ENCODE peak calls at places on chromosomes 4 and X, in eight cellular contexts. K is NCI-H1092; Q is T-helper 17 cell; U is HTR-8/SVneo; W is stimulated activated CD4-positive, alpha-beta T cell treated with anti-CD3 and anti-CD28 coated beads, Interleukin-4, amount 100 ng/mL, for 1 hour; P is left kidney; T is left colon; X is Calu3. L is an unnamed sample.
A peak's percentile ranks its signal among the peaks of the same experiment; 100 is the strongest.

GRCh38 chrX:108811891-108812290 is 75.5 kb upstream of the IRS4 start:
- DNase-seq in K (no peak), Q (no peak), U (no peak), W (no peak), P (no peak), T (no peak), X (no peak), L (no peak)

GRCh38 chr4:133146574-133147198 is 2.4 kb upstream of the PCDH10 start:
- DNase-seq in K (no peak), Q (no peak), U (peak; percentile 36), W (no peak), P (peak; percentile 84), T (no peak), X (peak; percentile 16), L (peak; percentile 91)

GRCh38 chr4:128341634-128342033 is 54.0 kb upstream of the PGRMC2 start:
- DNase-seq in K (no peak), Q (no peak), U (no peak), W (no peak), P (no peak), T (no peak), X (no peak), L (no peak)

GRCh38 chrX:4225086-4225485 is 511.6 kb upstream of the PRKX start:
- DNase-seq in K (no peak), Q (no peak), U (peak; percentile 1), W (no peak), P (peak; percentile 18), T (no peak), X (no peak), L (no peak)

GRCh38 chr4:53130896-53131561 is 234.8 kb downstream of the SCFD2 start:
- DNase-seq in K (no peak), Q (no peak), U (no peak), W (no peak), P (no peak), T (no peak), X (no peak), L (no peak)

GRCh38 chrX:131477498-131477897 is 66.4 kb upstream of the OR13H1 start:
- DNase-seq in K (no peak), Q (no peak), U (no peak), W (no peak), P (no peak), T (no peak), X (no peak), L (no peak)

GRCh38 chr4:160836431-160836830 is 1327.4 kb downstream of the FSTL5 start:
- DNase-seq in K (no peak), Q (no peak), U (no peak), W (no peak), P (no peak), T (no peak), X (no peak), L (no peak)

GRCh38 chr4:42655921-42656735 is 777 bp downstream of the ATP8A1 start:
- DNase-seq in K (peak; percentile 43), Q (peak; percentile 23), U (peak; percentile 28), W (peak; percentile 34), P (peak; percentile 80), T (peak; percentile 56), X (peak; percentile 7), L (no peak)

GRCh38 chrX:124274438-124275166 is 57.9 kb upstream of the TEX13D start:
- DNase-seq in K (no peak), Q (no peak), U (no peak), W (no peak), P (peak; percentile 1), T (no peak), X (no peak), L (no peak)

GRCh38 chr4:106494066-106494465 is 125.5 kb upstream of the GIMD1 start:
- DNase-seq in K (no peak), Q (no peak), U (no peak), W (no peak), P (no peak), T (no peak), X (no peak), L (no peak)

GRCh38 chr4:121943941-121944340 is 7.9 kb downstream of the TRPC3 start:
- DNase-seq in K (no peak), Q (no peak), U (no peak), W (no peak), P (peak; percentile 51), T (no peak), X (no peak), L (no peak)

GRCh38 chr4:84967292-84967651 is 782 bp upstream of the WDFY3 start:
- DNase-seq in K (no peak), Q (no peak), U (no peak), W (no peak), P (no peak), T (no peak), X (no peak), L (peak; percentile 85)

GRCh38 chrX:1511829-1512228 is 25.2 kb downstream of the P2RY8 start:
- DNase-seq in K (no peak), Q (no peak), U (no peak), W (no peak), P (no peak), T (no peak), X (no peak), L (no peak)

GRCh38 chr4:141210168-141210567 is 10.5 kb upstream of the ZNF330 start:
- DNase-seq in K (no peak), Q (no peak), U (no peak), W (no peak), P (no peak), T (no peak), X (no peak), L (no peak)

GRCh38 chr4:56532239-56532638 is 26.6 kb downstream of the ARL9 start:
- DNase-seq in K (no peak), Q (no peak), U (no peak), W (no peak), P (no peak), T (no peak), X (no peak), L (no peak)

GRCh38 chr4:4387531-4388311 is 819 bp downstream of the NSG1 start:
- DNase-seq in K (peak; percentile 31), Q (no peak), U (no peak), W (peak; percentile 13), P (peak; percentile 55), T (no peak), X (no peak), L (no peak)

GRCh38 chr4:186190456-186191265 is 706 bp upstream of the CYP4V2 start:
- DNase-seq in K (peak; percentile 46), Q (peak; percentile 40), U (peak; percentile 42), W (peak; percentile 53), P (peak; percentile 79), T (peak; percentile 52), X (peak; percentile 45), L (peak; percentile 43)

GRCh38 chrX:110321670-110322069 is 3.8 kb upstream of the AMMECR1 start:
- DNase-seq in K (no peak), Q (no peak), U (no peak), W (no peak), P (no peak), T (no peak), X (no peak), L (no peak)

GRCh38 chr4:62927574-62927973 is 1481.7 kb downstream of the TECRL start:
- DNase-seq in K (no peak), Q (no peak), U (no peak), W (no peak), P (no peak), T (no peak), X (no peak), L (no peak)

GRCh38 chr4:108586778-108587177 is 33.6 kb upstream of the RPL34 start:
- DNase-seq in K (no peak), Q (no peak), U (no peak), W (no peak), P (no peak), T (no peak), X (no peak), L (no peak)

GRCh38 chrX:46649421-46650260 is 76.1 kb downstream of the CHST7 start:
- DNase-seq in K (peak; percentile 48), Q (no peak), U (no peak), W (no peak), P (peak; percentile 32), T (no peak), X (no peak), L (peak; percentile 66)

GRCh38 chr4:106691749-106692148 is 323.2 kb upstream of the GIMD1 start:
- DNase-seq in K (no peak), Q (no peak), U (no peak), W (no peak), P (no peak), T (no peak), X (no peak), L (no peak)

L was measured in pons.